ENCODE peak calls at places on chromosomes 11 and 22, in four cellular contexts. B is EH, U is stromal cell of bone marrow, A is GM23338. G is an unnamed sample.

GRCh38 chr11:110855246-110855645 is 143.0 kb upstream of the ARHGAP20 start:
- DNase-seq in A (no peak), B (no peak), U (no peak), G (no peak)

GRCh38 chr11:2533642-2534115 is 88.9 kb downstream of the KCNQ1 start:
- DNase-seq in A (peak; percentile 83), U (peak; percentile 71), B (peak; percentile 95), G (peak; percentile 90)

GRCh38 chr11:61602775-61603569 is 22.1 kb upstream of the SYT7 start:
- DNase-seq in U (peak; percentile 91), A (no peak), B (peak; percentile 88), G (peak; percentile 95)

GRCh38 chr22:29102300-29102699 is 29.5 kb downstream of the KREMEN1 start:
- DNase-seq in A (no peak), B (no peak), U (no peak), G (no peak)

GRCh38 chr11:64074239-64074638 is 38.5 kb downstream of the FLRT1 start:
- DNase-seq in U (no peak), A (no peak), B (peak; percentile 7), G (no peak)

GRCh38 chr11:111714522-111714921 is 51.7 kb downstream of the PPP2R1B start:
- DNase-seq in B (no peak), A (no peak), U (no peak), G (no peak)

GRCh38 chr11:44817207-44817944 is 90.6 kb downstream of the TSPAN18 start:
- DNase-seq in A (no peak), B (peak; percentile 62), U (no peak), G (peak; percentile 49)

GRCh38 chr11:1921576-1922141 is 2.2 kb downstream of the TNNT3 start:
- DNase-seq in U (peak; percentile 27), A (no peak), B (peak; percentile 19), G (no peak)

GRCh38 chr11:122646549-122647340 is 8.8 kb upstream of the UBASH3B start:
- DNase-seq in B (peak; percentile 77), U (peak; percentile 59), A (no peak), G (peak; percentile 87)

GRCh38 chr11:11366793-11367192 is 13.7 kb upstream of the CSNK2A3 start:
- DNase-seq in U (no peak), A (no peak), B (peak; percentile 20), G (no peak)

GRCh38 chr22:33922268-33922667 is 2.0 kb upstream of the LARGE1 start:
- DNase-seq in U (no peak), B (peak; percentile 40), A (peak; percentile 78), G (peak; percentile 9)

GRCh38 chr11:32809313-32809712 is 14.9 kb upstream of the CCDC73 start:
- DNase-seq in A (peak; percentile 90), B (peak; percentile 71), U (peak; percentile 60), G (peak; percentile 49)

GRCh38 chr11:72398058-72398758 is 36.1 kb downstream of the CLPB start:
- DNase-seq in A (no peak), B (no peak), U (no peak), G (no peak)

GRCh38 chr11:66958232-66958955 is at the start of gene PC:
- DNase-seq in B (peak; percentile 100), U (peak; percentile 99), A (peak; percentile 99), G (peak; percentile 100)

GRCh38 chr11:128841461-128842072 is 25.5 kb downstream of the KCNJ1 start:
- DNase-seq in A (no peak), U (no peak), B (no peak), G (no peak)

GRCh38 chr22:26542831-26543230 is 30.6 kb upstream of the TFIP11 start:
- DNase-seq in B (peak; percentile 26), U (no peak), A (no peak), G (no peak)

GRCh38 chr11:68968306-68969255 is 12.2 kb downstream of the MRGPRD start:
- DNase-seq in U (no peak), B (peak; percentile 34), A (peak; percentile 39), G (no peak)

GRCh38 chr11:1083621-1084551 is 9.2 kb downstream of the MUC2 start:
- DNase-seq in B (no peak), A (no peak), U (no peak), G (no peak)

GRCh38 chr11:1398506-1399235 is 8.9 kb downstream of the BRSK2 start:
- DNase-seq in A (no peak), U (no peak), B (no peak), G (no peak)

GRCh38 chr11:102666331-102666957 is 39.1 kb downstream of the MMP27 start:
- DNase-seq in A (peak; percentile 74), U (peak; percentile 31), B (peak; percentile 63), G (peak; percentile 5)

GRCh38 chr11:120907971-120908370 is 115.9 kb upstream of the TBCEL start:
- DNase-seq in U (no peak), A (no peak), B (no peak), G (no peak)

GRCh38 chr22:23115825-23116494 is 25.8 kb downstream of the RSPH14 start:
- DNase-seq in B (no peak), A (no peak), U (no peak), G (no peak)

GRCh38 chr11:2699185-2699530 is 636 bp downstream of the KCNQ1OT1 start:
- DNase-seq in U (no peak), B (peak; percentile 38), A (peak; percentile 37), G (no peak)

GRCh38 chr11:96237759-96238158 is 105.2 kb downstream of the MAML2 start:
- DNase-seq in A (no peak), B (no peak), U (no peak), G (no peak)

GRCh38 chr11:115237578-115237977 is 266.6 kb downstream of the CADM1 start:
- DNase-seq in B (no peak), A (no peak), U (no peak), G (no peak)

GRCh38 chr11:68303982-68304780 is 8.2 kb upstream of the LRP5 start:
- DNase-seq in A (no peak), B (no peak), U (no peak), G (no peak)

GRCh38 chr11:96464695-96465307 is 75.0 kb downstream of the JRKL start:
- DNase-seq in U (peak; percentile 54), A (peak; percentile 94), B (peak; percentile 72), G (peak; percentile 57)

GRCh38 chr11:95764267-95764898 is 25.2 kb downstream of the FAM76B start:
- DNase-seq in A (peak; percentile 77), U (peak; percentile 44), B (peak; percentile 57), G (peak; percentile 49)

GRCh38 chr22:24282401-24282800 is 11.8 kb downstream of the SPECC1L start:
- DNase-seq in A (no peak), B (no peak), U (no peak), G (no peak)

GRCh38 chr22:42801537-42802165 is 55.4 kb downstream of the ARFGAP3 start:
- DNase-seq in A (no peak), B (no peak), U (no peak), G (no peak)

GRCh38 chr22:48758905-48759875 is 1068.5 kb downstream of the BRD1 start:
- DNase-seq in U (no peak), B (no peak), A (no peak), G (no peak)

GRCh38 chr22:49827307-49827852 is 293 bp downstream of the BRD1 start:
- DNase-seq in U (peak; percentile 10), A (no peak), B (peak; percentile 27), G (no peak)

GRCh38 chr11:84419576-84419975 is 1133.4 kb upstream of the CCDC90B start:
- DNase-seq in U (no peak), A (no peak), B (no peak), G (no peak)

GRCh38 chr22:50641696-50642607 is 14.0 kb upstream of the ARSA start:
- DNase-seq in A (peak; percentile 92), U (no peak), B (peak; percentile 21), G (no peak)

GRCh38 chr11:117299351-117300300 is 8.5 kb downstream of the BACE1-AS start:
- DNase-seq in U (no peak), A (no peak), B (no peak), G (no peak)

GRCh38 chr11:43787823-43788222 is 92.8 kb upstream of the ALKBH3 start:
- DNase-seq in B (no peak), U (no peak), A (no peak), G (no peak)

GRCh38 chr22:30803679-30804078 is 109.0 kb downstream of the OSBP2 start:
- DNase-seq in A (no peak), U (no peak), B (no peak), G (no peak)

GRCh38 chr11:102794382-102794781 is 3.6 kb downstream of the MMP1 start:
- DNase-seq in A (peak; percentile 91), B (peak; percentile 66), U (no peak), G (no peak)

G was measured in astrocyte.